ENCODE peak calls at places on chromosomes 3 and 15, in five cellular contexts. U is heart right ventricle, X is A549, L is upper lobe of right lung, J is IMR-90. I is an unnamed sample. For H3K9me3, the result is how much of the 10 kb centered on the place peaks cover.

GRCh38 chr3:46609074-46609735 is 3.1 kb upstream of the FAM240A start:
- DNase-seq in X (no peak), L (no peak), U (no peak), J (no peak), I (no peak)

GRCh38 chr15:98420837-98421236 is 227.5 kb upstream of the IGF1R start:
- DNase-seq in X (no peak), J (no peak), L (no peak), U (no peak), I (no peak)

GRCh38 chr3:45978348-45978747 is 17.3 kb downstream of the FYCO1 start:
- DNase-seq in U (no peak), J (no peak), L (peak), X (no peak), I (no peak)

GRCh38 chr3:122793568-122794416 is at the start of gene HSPBAP1:
- DNase-seq in L (peak), J (peak), X (peak), U (peak), I (peak)

GRCh38 chr3:140285380-140285779 is 350.4 kb downstream of the CLSTN2 start:
- DNase-seq in U (no peak), X (no peak), J (no peak), L (no peak), I (no peak)

GRCh38 chr3:115804722-115805121 is 181.4 kb downstream of the GAP43 start:
- DNase-seq in J (peak), X (peak), U (no peak), L (no peak), I (no peak)

GRCh38 chr3:187735837-187736236 is 9.4 kb downstream of the BCL6 start:
- DNase-seq in U (no peak), J (no peak), X (no peak), L (no peak), I (no peak)

GRCh38 chr3:182618981-182619591 is 174.2 kb upstream of the ATP11B start:
- DNase-seq in X (no peak), J (peak), U (no peak), L (no peak), I (no peak)

GRCh38 chr3:99648091-99648490 is 9.7 kb downstream of the COL8A1 start:
- DNase-seq in J (peak), X (no peak), U (no peak), L (no peak), I (no peak)

DNA sequence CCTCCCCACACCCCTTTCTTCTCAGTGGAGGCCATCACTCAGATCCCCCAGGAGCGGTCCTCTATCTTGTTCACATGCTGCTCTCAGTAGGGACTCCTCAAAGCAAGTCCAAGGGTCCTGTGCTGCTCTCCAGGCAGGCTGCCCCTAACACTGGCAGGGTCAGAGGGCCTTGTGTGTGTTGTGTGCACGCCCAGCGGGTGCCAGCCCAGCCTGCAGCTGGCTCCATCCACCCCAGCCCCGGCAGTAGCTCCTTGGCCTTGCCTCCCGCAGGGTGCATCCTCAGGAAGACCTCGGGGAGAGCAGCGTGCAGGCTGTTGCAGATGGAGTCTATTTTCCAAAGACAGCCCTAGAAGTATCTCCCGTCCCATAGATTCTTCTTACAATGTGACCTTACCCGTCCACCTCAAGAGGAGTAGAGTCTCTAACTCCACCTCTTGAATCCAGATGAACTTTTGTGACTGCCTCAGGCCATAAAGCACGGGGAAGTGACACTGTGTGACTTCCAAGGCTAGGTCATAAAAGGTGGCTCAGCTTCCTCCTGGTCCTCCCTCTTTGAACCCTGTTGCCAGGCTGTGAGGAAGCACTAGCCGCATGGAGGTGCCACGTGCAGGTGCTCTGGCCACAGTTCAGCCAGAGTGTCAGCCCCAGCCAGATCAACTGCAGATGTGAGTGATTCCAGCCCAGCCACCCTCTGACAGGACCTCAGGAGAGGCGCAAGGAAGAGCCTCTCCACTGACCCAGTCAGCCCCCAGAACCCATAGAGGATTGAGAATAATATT is 531.6 kb downstream of the SHQ1 start:
- DNase-seq in X (no peak), U (no peak), L (no peak), J (no peak), I (no peak)
- H3K9me3 ChIP-seq in X (under half), U (under half), L (under half), J (under half), I (under half)

DNA sequence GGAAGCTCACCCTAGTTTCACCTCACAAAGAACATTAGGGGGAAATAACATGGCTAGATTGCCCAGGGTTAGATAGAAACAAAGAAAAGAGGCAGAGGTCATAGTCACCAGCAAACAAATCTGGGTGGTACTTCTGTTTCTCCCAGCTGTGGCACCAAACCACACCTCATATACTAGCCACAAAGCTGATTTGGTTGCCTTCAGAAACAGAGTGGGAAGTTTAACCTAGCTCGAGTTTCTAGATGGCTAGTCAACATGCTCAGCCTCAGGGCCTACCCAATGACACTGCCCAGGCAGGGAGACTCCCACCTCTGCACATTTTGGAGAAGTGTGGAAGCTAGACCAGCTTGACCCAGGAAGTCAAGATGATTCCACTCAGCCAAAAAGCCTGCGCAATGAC is 174.2 kb downstream of the GABRB3 start:
- DNase-seq in U (no peak), L (no peak), X (no peak), J (no peak), I (no peak)
- H3K9me3 ChIP-seq in U (under half), L (under half), X (under half), J (under half), I (under half)

GRCh38 chr3:63934484-63934883 is 22.3 kb upstream of the SCAANT1 start:
- DNase-seq in X (no peak), U (no peak), J (no peak), L (no peak), I (no peak)

GRCh38 chr3:63940389-63940757 is 28.2 kb upstream of the SCAANT1 start:
- DNase-seq in U (no peak), L (no peak), J (peak), X (no peak), I (no peak)

GRCh38 chr3:63934041-63934440 is 21.9 kb upstream of the SCAANT1 start:
- DNase-seq in X (no peak), L (no peak), U (peak), J (no peak), I (peak)

GRCh38 chr3:63937661-63938651 is 25.8 kb upstream of the SCAANT1 start:
- DNase-seq in X (no peak), L (no peak), J (no peak), U (no peak), I (no peak)

DNA sequence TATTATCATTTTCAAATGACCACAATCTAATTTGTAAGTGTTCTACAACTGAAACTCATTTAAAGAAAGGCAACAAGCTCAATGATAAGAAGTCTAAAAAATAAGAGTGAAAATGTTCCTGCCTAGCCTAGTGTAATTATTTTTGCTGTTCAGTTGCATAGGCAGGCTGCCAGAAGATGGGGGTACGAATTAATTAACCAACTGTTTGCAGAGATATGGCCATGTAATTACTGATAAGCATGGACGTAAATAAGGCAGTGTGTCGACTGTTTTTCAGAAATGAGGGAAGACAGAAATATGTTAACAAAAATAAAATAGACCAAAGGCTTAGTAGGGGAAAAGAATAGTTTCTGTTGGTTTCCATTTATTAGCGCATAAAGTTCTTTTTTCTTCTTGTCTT is 24.7 kb upstream of the SCAANT1 start:
- DNase-seq in U (no peak), X (no peak), L (no peak), J (no peak), I (no peak)
- H3K9me3 ChIP-seq in U (under half), X (under half), L (under half), J (under half), I (under half)

GRCh38 chr15:96977886-96978285 is 647.4 kb downstream of the NR2F2 start:
- DNase-seq in U (no peak), X (no peak), J (no peak), L (no peak), I (no peak)
- H3K9me3 ChIP-seq in U (under half), X (under half), J (under half), L (under half), I (under half)

GRCh38 chr3:30944124-30944523 is 49.7 kb upstream of the GADL1 start:
- DNase-seq in J (no peak), L (no peak), X (no peak), U (no peak), I (no peak)
- H3K9me3 ChIP-seq in J (under half), L (under half), X (under half), U (under half), I (under half)